ENCODE peak calls at places on chromosomes 16 and 17, in ten cellular contexts. J is astrocyte of the spinal cord, F is sigmoid colon, K is mucosa of descending colon, A is psoas muscle, G is heart right ventricle, X is kidney epithelial cell, H is AG10803, W is left ventricle myocardium inferior, B is ascending aorta. U is an unnamed sample.

GRCh38 chr17:27980035-27980434 is 62.4 kb upstream of the NLK start:
- DNase-seq in J (peak; percentile 59), F (no peak), K (no peak), A (no peak), G (peak; percentile 50), X (peak; percentile 51), H (peak; percentile 48), W (no peak), B (no peak), U (peak; percentile 76)

GRCh38 chr16:54289242-54290051 is 2.9 kb upstream of the IRX3 start:
- DNase-seq in J (no peak), F (no peak), K (no peak), A (no peak), G (no peak), X (no peak), H (no peak), W (no peak), B (no peak), U (no peak)

GRCh38 chr16:4319454-4319853 is 3.6 kb downstream of the GLIS2 start:
- DNase-seq in J (no peak), F (peak; percentile 76), K (peak; percentile 61), A (peak; percentile 53), G (no peak), X (no peak), H (no peak), W (no peak), B (no peak), U (no peak)

GRCh38 chr17:42409467-42410351 is 13.3 kb downstream of the CAVIN1 start:
- DNase-seq in J (peak; percentile 84), F (peak; percentile 94), K (no peak), A (peak; percentile 80), G (no peak), X (no peak), H (peak; percentile 95), W (peak; percentile 67), B (peak; percentile 95), U (peak; percentile 91)

GRCh38 chr16:90018297-90019200 is 707 bp downstream of the DBNDD1 start:
- DNase-seq in J (no peak), F (no peak), K (peak; percentile 28), A (no peak), G (no peak), X (no peak), H (no peak), W (no peak), B (no peak), U (no peak)

GRCh38 chr17:44919411-44919810 is 4.1 kb upstream of the GFAP start:
- DNase-seq in J (no peak), F (no peak), K (no peak), A (no peak), G (no peak), X (no peak), H (no peak), W (no peak), B (no peak), U (no peak)

GRCh38 chr16:29809850-29810698 is 1.9 kb upstream of the PRRT2 start:
- DNase-seq in J (no peak), F (no peak), K (peak; percentile 33), A (no peak), G (peak; percentile 31), X (no peak), H (no peak), W (no peak), B (no peak), U (peak; percentile 21)

GRCh38 chr17:63809970-63810369 is 17.3 kb upstream of the PSMC5 start:
- DNase-seq in J (no peak), F (no peak), K (no peak), A (no peak), G (no peak), X (no peak), H (no peak), W (no peak), B (no peak), U (no peak)

GRCh38 chr17:16935241-16935663 is 36.7 kb downstream of the TNFRSF13B start:
- DNase-seq in J (no peak), F (no peak), K (no peak), A (no peak), G (no peak), X (no peak), H (no peak), W (peak; percentile 5), B (peak; percentile 38), U (no peak)

GRCh38 chr16:67528222-67528869 is at the start of gene RIPOR1:
- DNase-seq in J (no peak), F (peak; percentile 83), K (peak; percentile 50), A (peak; percentile 70), G (peak; percentile 74), X (no peak), H (peak; percentile 28), W (peak; percentile 75), B (peak; percentile 85), U (no peak)

GRCh38 chr16:72015124-72015523 is 6.6 kb downstream of the DHODH start:
- DNase-seq in J (no peak), F (no peak), K (peak; percentile 30), A (no peak), G (no peak), X (no peak), H (no peak), W (no peak), B (no peak), U (no peak)

GRCh38 chr17:10292057-10292931 is 80.5 kb downstream of the MYH13 start:
- DNase-seq in J (peak; percentile 0), F (peak; percentile 80), K (no peak), A (peak; percentile 66), G (peak; percentile 51), X (peak; percentile 49), H (peak; percentile 91), W (peak; percentile 46), B (no peak), U (no peak)

GRCh38 chr16:80896778-80897177 is 92.4 kb upstream of the CDYL2 start:
- DNase-seq in J (no peak), F (no peak), K (no peak), A (no peak), G (no peak), X (no peak), H (no peak), W (no peak), B (no peak), U (no peak)

GRCh38 chr17:2090804-2091534 is 36.1 kb downstream of the HIC1 start:
- DNase-seq in J (peak; percentile 94), F (peak; percentile 90), K (no peak), A (peak; percentile 67), G (peak; percentile 77), X (peak; percentile 69), H (peak; percentile 96), W (peak; percentile 64), B (no peak), U (peak; percentile 96)
- TF ChIP-seq CTCF in J (peak; percentile 54), F (no peak), K (no peak), A (peak; percentile 13), G (no peak), X (peak; percentile 52), H (peak; percentile 69), W (peak; percentile 51), B (no peak), U (peak; percentile 68)

DNA sequence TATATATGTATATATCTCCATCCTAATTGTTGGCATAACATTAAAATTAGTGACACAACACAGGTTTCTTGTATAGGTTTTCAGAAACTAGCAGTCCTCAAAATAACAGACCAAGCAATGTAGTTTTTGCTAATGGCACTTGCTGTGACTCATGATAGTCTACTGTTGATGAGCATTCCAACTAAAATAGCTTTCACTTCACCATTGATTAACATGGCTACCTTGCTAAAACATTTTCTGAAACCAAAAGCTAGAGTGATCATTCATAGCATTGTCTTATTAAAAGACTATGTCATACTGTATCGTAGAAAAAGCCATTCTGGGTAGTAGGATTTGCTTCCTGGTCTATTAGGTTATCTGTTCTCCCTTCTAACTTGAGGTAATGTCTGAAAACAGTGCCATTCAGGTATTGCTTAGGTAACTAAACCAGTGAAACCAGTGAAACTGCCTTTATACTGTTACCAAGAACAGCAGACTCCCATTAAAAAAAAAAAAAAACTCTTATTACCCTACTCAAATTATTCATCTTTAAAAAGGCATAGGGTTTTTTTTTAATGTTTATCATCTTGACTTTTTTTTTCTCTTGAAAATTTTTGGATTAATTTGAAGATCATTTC is 2.4 kb upstream of the CLTC start:
- DNase-seq in J (no peak), F (no peak), K (no peak), A (no peak), G (no peak), X (no peak), H (no peak), W (no peak), B (no peak), U (no peak)
- H3K4me3 ChIP-seq in J (no peak overlapping the region), F (no peak overlapping the region), K (no peak overlapping the region), A (peak overlapping the region; percentile 85), G (no peak overlapping the region), X (no peak overlapping the region), H (no peak overlapping the region), W (no peak overlapping the region), B (no peak overlapping the region), U (no peak overlapping the region)

GRCh38 chr17:66485272-66485947 is 183.0 kb downstream of the PRKCA start:
- DNase-seq in J (peak; percentile 32), F (no peak), K (no peak), A (no peak), G (no peak), X (no peak), H (no peak), W (no peak), B (no peak), U (peak; percentile 56)

GRCh38 chr17:66477615-66478283 is 175.3 kb downstream of the PRKCA start:
- DNase-seq in J (no peak), F (no peak), K (no peak), A (no peak), G (no peak), X (no peak), H (no peak), W (no peak), B (no peak), U (no peak)

GRCh38 chr17:66476014-66476413 is 173.6 kb downstream of the PRKCA start:
- DNase-seq in J (no peak), F (no peak), K (no peak), A (no peak), G (no peak), X (no peak), H (no peak), W (no peak), B (no peak), U (no peak)

GRCh38 chr17:66483946-66484345 is 181.5 kb downstream of the PRKCA start:
- DNase-seq in J (no peak), F (no peak), K (no peak), A (no peak), G (no peak), X (no peak), H (no peak), W (no peak), B (no peak), U (no peak)

DNA sequence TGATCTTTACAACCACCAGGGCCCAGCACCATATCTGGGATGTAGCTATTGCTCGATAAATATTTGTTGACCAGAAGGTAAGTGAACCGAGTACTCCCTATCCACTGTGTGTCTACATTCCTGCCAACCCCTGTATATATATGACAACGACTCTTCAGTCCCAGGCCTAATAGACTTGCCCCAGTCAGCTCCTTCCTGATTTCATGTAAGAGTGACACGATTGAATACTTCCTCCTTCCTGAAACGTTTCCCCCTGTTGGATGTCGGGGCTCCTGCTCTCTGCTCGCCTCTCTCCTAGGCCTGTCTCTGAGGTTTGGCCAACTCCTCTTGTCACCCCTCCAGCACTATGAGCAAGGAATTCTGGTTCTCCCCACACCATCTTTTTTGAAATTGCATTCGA is 178.8 kb downstream of the PRKCA start:
- DNase-seq in J (no peak), F (no peak), K (no peak), A (no peak), G (no peak), X (no peak), H (no peak), W (no peak), B (no peak), U (no peak)
- TF ChIP-seq CTCF in J (no peak), F (no peak), K (no peak), A (no peak), G (no peak), X (no peak), H (no peak), W (no peak), B (no peak), U (no peak)

GRCh38 chr17:61401280-61402072 is 1.8 kb downstream of the TBX2 start:
- DNase-seq in J (no peak), F (no peak), K (no peak), A (no peak), G (no peak), X (no peak), H (no peak), W (no peak), B (no peak), U (no peak)
- H3K4me3 ChIP-seq in J (peak overlapping the region; percentile 49), F (peak overlapping the region; percentile 46), K (peak overlapping the region; percentile 11), A (peak overlapping the region; percentile 77), G (peak overlapping the region; percentile 66), X (peak overlapping the region; percentile 50), H (peak overlapping the region; percentile 67), W (peak overlapping the region; percentile 77), B (peak overlapping the region; percentile 83), U (peak overlapping the region; percentile 72)